ENCODE peak calls at places on chromosomes 12 and 14, in six cellular contexts. P, M, R, E, H and V are unnamed samples.

GRCh38 chr14:61876362-61877049 is 114.3 kb downstream of the SNAPC1 start:
- DNase-seq in M (no peak), E (peak; percentile 65), P (no peak), H (no peak), R (no peak), V (no peak)

GRCh38 chr12:57128519-57129247 is 400 bp downstream of the LRP1 start:
- DNase-seq in P (no peak), H (no peak), R (no peak), E (no peak), M (no peak), V (no peak)

GRCh38 chr12:27780612-27781408 is 774 bp upstream of the MANSC4 start:
- DNase-seq in R (no peak), E (peak; percentile 51), M (no peak), H (peak; percentile 8), P (peak; percentile 57), V (peak; percentile 65)

GRCh38 chr14:103548463-103549351 is 13.8 kb downstream of the BAG5 start:
- DNase-seq in R (no peak), E (no peak), P (no peak), M (no peak), H (no peak), V (no peak)

GRCh38 chr14:51119411-51120051 is 24.6 kb upstream of the TRIM9 start:
- DNase-seq in E (peak; percentile 76), H (no peak), P (no peak), M (no peak), R (no peak), V (no peak)

GRCh38 chr14:61190341-61190740 is 90.8 kb downstream of the TMEM30B start:
- DNase-seq in H (no peak), E (no peak), R (no peak), P (no peak), M (no peak), V (no peak)

GRCh38 chr12:123085730-123086487 is 65.0 kb downstream of the PITPNM2 start:
- DNase-seq in M (no peak), E (peak; percentile 77), H (no peak), P (no peak), R (no peak), V (peak; percentile 95)

GRCh38 chr12:97877404-97877803 is 414.8 kb downstream of the RMST start:
- DNase-seq in M (no peak), H (no peak), P (no peak), R (no peak), E (no peak), V (no peak)

GRCh38 chr12:21428241-21428640 is 9.2 kb upstream of the PYROXD1 start:
- DNase-seq in P (no peak), H (no peak), R (peak; percentile 1), E (no peak), M (no peak), V (no peak)

GRCh38 chr12:65339161-65339560 is 60.7 kb downstream of the MSRB3 start:
- DNase-seq in M (no peak), H (no peak), R (no peak), E (no peak), P (no peak), V (no peak)

GRCh38 chr12:20409639-20410038 is 41.3 kb downstream of the PDE3A start:
- DNase-seq in E (no peak), M (no peak), P (no peak), H (no peak), R (no peak), V (no peak)

GRCh38 chr12:6211421-6211869 is 11.2 kb downstream of the CD9 start:
- DNase-seq in M (no peak), H (no peak), P (no peak), E (no peak), R (peak; percentile 89), V (no peak)

GRCh38 chr12:3359478-3359877 is 131.5 kb upstream of the PRMT8 start:
- DNase-seq in H (no peak), M (no peak), P (no peak), R (no peak), E (no peak), V (no peak)

GRCh38 chr14:51860164-51860835 is at the start of gene GNG2:
- DNase-seq in P (peak; percentile 82), M (peak; percentile 76), E (peak; percentile 81), R (no peak), H (peak; percentile 52), V (peak; percentile 44)

GRCh38 chr12:16449459-16449858 is 102.0 kb downstream of the MGST1 start:
- DNase-seq in H (no peak), P (no peak), M (no peak), E (no peak), R (no peak), V (no peak)

GRCh38 chr14:78164226-78164853 is 5.8 kb upstream of the NRXN3 start:
- DNase-seq in P (no peak), R (no peak), E (peak; percentile 50), M (no peak), H (no peak), V (peak; percentile 49)

GRCh38 chr12:80325167-80325959 is 118.7 kb upstream of the PTPRQ start:
- DNase-seq in M (no peak), R (no peak), H (no peak), E (no peak), P (no peak), V (no peak)

GRCh38 chr12:57629897-57630471 is 3.0 kb downstream of the B4GALNT1 start:
- DNase-seq in R (no peak), E (no peak), H (no peak), P (no peak), M (no peak), V (no peak)

GRCh38 chr12:93957870-93958269 is 190.5 kb upstream of the PLXNC1 start:
- DNase-seq in E (no peak), R (no peak), H (no peak), P (no peak), M (no peak), V (no peak)

GRCh38 chr14:22008766-22009165 is 335.1 kb upstream of the OR4E1 start:
- DNase-seq in H (no peak), P (no peak), M (no peak), R (no peak), E (no peak), V (no peak)